ENCODE peak calls at places on chromosomes 2 and 18, in four cellular contexts. D is IMR-90, N is BJ, M is psoas muscle. X is an unnamed sample.

GRCh38 chr2:10009811-10010781 is 33.3 kb upstream of the KLF11 start:
- DNase-seq in D (peak; percentile 78), N (no peak), M (peak; percentile 93), X (no peak)

GRCh38 chr18:59783138-59783537 is 85.9 kb upstream of the CCBE1 start:
- DNase-seq in D (peak; percentile 74), N (no peak), M (no peak), X (no peak)

GRCh38 chr2:109727929-109728447 is 66.1 kb upstream of the RGPD5 start:
- DNase-seq in D (no peak), N (no peak), M (no peak), X (no peak)

GRCh38 chr2:55111570-55112228 is 61.4 kb upstream of the RTN4 start:
- DNase-seq in D (peak; percentile 96), N (peak; percentile 80), M (peak; percentile 74), X (peak; percentile 9)

GRCh38 chr2:9205963-9206948 is at the start of gene ASAP2:
- DNase-seq in D (peak; percentile 68), N (no peak), M (peak; percentile 80), X (no peak)

GRCh38 chr2:183607995-183608394 is 483.8 kb downstream of the NUP35 start:
- DNase-seq in D (no peak), N (no peak), M (no peak), X (no peak)

GRCh38 chr2:166568409-166568808 is 74.4 kb upstream of the SCN7A start:
- DNase-seq in D (no peak), N (no peak), M (no peak), X (no peak)

GRCh38 chr2:207241198-207241597 is 75.5 kb upstream of the KLF7 start:
- DNase-seq in D (peak; percentile 32), N (no peak), M (no peak), X (no peak)

GRCh38 chr2:79882548-79882947 is 369.7 kb downstream of the CTNNA2 start:
- DNase-seq in D (no peak), N (no peak), M (no peak), X (no peak)

GRCh38 chr18:12645751-12646203 is 12.1 kb downstream of the SPIRE1 start:
- DNase-seq in D (peak; percentile 52), N (no peak), M (peak; percentile 30), X (no peak)

GRCh38 chr2:176553685-176554106 is 284.5 kb downstream of the MTX2 start:
- DNase-seq in D (peak; percentile 1), N (no peak), M (peak; percentile 50), X (no peak)

GRCh38 chr2:233059797-233060499 is at the start of gene INPP5D:
- DNase-seq in D (no peak), N (no peak), M (peak; percentile 31), X (no peak)

DNA sequence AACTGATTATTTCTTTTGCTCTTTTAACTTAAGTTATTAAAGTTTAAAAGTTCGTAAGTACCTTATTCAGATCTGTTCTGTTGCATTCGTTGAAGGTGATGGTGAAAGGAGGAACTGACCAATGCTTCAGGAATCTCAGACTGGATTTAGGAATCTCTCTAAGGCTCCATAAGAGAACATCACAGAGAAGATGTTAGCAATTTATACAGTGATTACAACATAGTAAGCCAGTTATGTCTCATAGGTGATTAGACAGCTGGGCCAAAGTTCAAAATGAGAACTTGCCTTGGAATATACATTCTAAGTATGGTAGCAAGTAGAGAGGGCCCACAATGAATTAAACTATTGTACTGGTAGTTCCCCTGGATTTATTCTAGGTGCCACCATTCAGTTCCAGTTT is 3.2 kb downstream of the MARS2 start:
- DNase-seq in D (peak; percentile 80), N (no peak), M (no peak), X (no peak)
- H3K4me3 ChIP-seq in D (no peak overlapping the region), N (no peak overlapping the region), M (peak overlapping the region; percentile 97), X (peak overlapping the region; percentile 10)

GRCh38 chr2:162938387-162938786 is 99.8 kb upstream of the KCNH7 start:
- DNase-seq in D (no peak), N (no peak), M (no peak), X (no peak)
- TF ChIP-seq CTCF in D (no peak), N (no peak), M (no peak), X (no peak)

GRCh38 chr18:41660654-41661053 is 294.4 kb upstream of the PIK3C3 start:
- DNase-seq in D (no peak), N (no peak), M (no peak), X (no peak)
- H3K4me3 ChIP-seq in D (no peak overlapping the region), N (no peak overlapping the region), M (no peak overlapping the region), X (no peak overlapping the region)

GRCh38 chr2:159516241-159516758 is 100.0 kb downstream of the BAZ2B start:
- DNase-seq in D (peak; percentile 17), N (peak; percentile 12), M (no peak), X (peak; percentile 70)
- TF ChIP-seq CTCF in D (no peak), N (no peak), M (no peak), X (no peak)

GRCh38 chr2:47521666-47522285 is 118.8 kb downstream of the MSH2 start:
- DNase-seq in D (no peak), N (no peak), M (no peak), X (no peak)
- H3K4me3 ChIP-seq in D (peak overlapping the region; percentile 45), N (peak overlapping the region; percentile 34), M (peak overlapping the region; percentile 63), X (peak overlapping the region; percentile 49)

X was measured in epithelial cell of proximal tubule.